ENCODE peak calls at places on chromosome 9, in nine cellular contexts. A is stomach, W is NCI-H2029, P is iPS-NIHi11, O is BE2C, M is cardiac septum, S is GM20000, N is H7, G is hepatic stellate cell. K is an unnamed sample.

GRCh38 chr9:32603914-32604852 is 31.2 kb upstream of the NDUFB6 start:
- DNase-seq in O (no peak), A (no peak), W (no peak), M (no peak), P (no peak), G (no peak), N (no peak), S (no peak), K (peak)

GRCh38 chr9:15144567-15145174 is 162.3 kb downstream of the TTC39B start:
- DNase-seq in O (no peak), G (no peak), M (no peak), S (no peak), P (no peak), N (no peak), W (peak), A (no peak), K (no peak)

GRCh38 chr9:14183001-14183400 is 130.9 kb downstream of the NFIB start:
- DNase-seq in M (no peak), G (no peak), O (no peak), N (no peak), P (no peak), A (no peak), W (no peak), S (no peak), K (no peak)

GRCh38 chr9:115211413-115212204 is 93.7 kb upstream of the TNC start:
- DNase-seq in W (no peak), G (no peak), A (no peak), P (no peak), M (no peak), S (peak), O (no peak), N (no peak), K (no peak)

GRCh38 chr9:29290519-29290918 is 1717.2 kb upstream of the C9orf72 start:
- DNase-seq in G (no peak), M (no peak), O (no peak), N (no peak), P (no peak), W (no peak), S (no peak), A (no peak), K (no peak)

GRCh38 chr9:73595036-73595545 is 443.4 kb downstream of the ANXA1 start:
- DNase-seq in P (no peak), A (no peak), G (no peak), O (no peak), N (no peak), W (no peak), S (no peak), M (no peak), K (no peak)

GRCh38 chr9:81103597-81104471 is 585.5 kb downstream of the TLE1 start:
- DNase-seq in M (no peak), A (no peak), W (no peak), O (no peak), P (no peak), N (no peak), G (no peak), S (no peak), K (no peak)

GRCh38 chr9:128568470-128569083 is 16.2 kb downstream of the SPTAN1 start:
- DNase-seq in P (peak), A (no peak), G (no peak), O (no peak), N (no peak), M (no peak), W (peak), S (no peak), K (no peak)